ENCODE peak calls at places on chromosomes 1 and 21, in five cellular contexts. C, U, Q, P and M are unnamed samples.

GRCh38 chr1:115116511-115116910 is 27.2 kb upstream of the TSPAN2 start:
- DNase-seq in C (no peak), U (no peak), Q (no peak), P (no peak), M (no peak)

GRCh38 chr1:236345728-236346127 is 48.4 kb upstream of the EDARADD start:
- DNase-seq in C (no peak), U (no peak), Q (no peak), P (no peak), M (no peak)

GRCh38 chr21:35329940-35330670 is 281.0 kb upstream of the RUNX1 start:
- DNase-seq in C (no peak), U (no peak), Q (no peak), P (no peak), M (no peak)

GRCh38 chr1:39189592-39190041 is 14.9 kb upstream of the MACF1 start:
- DNase-seq in C (no peak), U (peak), Q (no peak), P (no peak), M (no peak)

GRCh38 chr1:61570191-61570590 is 154.8 kb downstream of the TM2D1 start:
- DNase-seq in C (no peak), U (no peak), Q (no peak), P (no peak), M (no peak)

GRCh38 chr1:230114245-230114651 is 47.2 kb downstream of the GALNT2 start:
- DNase-seq in C (no peak), U (no peak), Q (no peak), P (no peak), M (no peak)

GRCh38 chr21:36385909-36386642 is 884 bp downstream of the CHAF1B start:
- DNase-seq in C (no peak), U (no peak), Q (no peak), P (no peak), M (no peak)

GRCh38 chr1:145885738-145886287 is at the start of gene ANKRD35:
- DNase-seq in C (peak), U (peak), Q (peak), P (peak), M (peak)

GRCh38 chr1:88175631-88176226 is 508.3 kb upstream of the PKN2 start:
- DNase-seq in C (no peak), U (no peak), Q (no peak), P (no peak), M (no peak)

GRCh38 chr1:60035925-60036324 is 37.6 kb downstream of the C1orf87 start:
- DNase-seq in C (no peak), U (no peak), Q (no peak), P (no peak), M (no peak)

GRCh38 chr1:3312310-3312734 is 142.1 kb upstream of the ARHGEF16 start:
- DNase-seq in C (no peak), U (no peak), Q (peak), P (no peak), M (no peak)

GRCh38 chr21:40841524-40842196 is 5.3 kb downstream of the DSCAM start:
- DNase-seq in C (no peak), U (peak), Q (peak), P (peak), M (peak)

GRCh38 chr1:230691615-230692014 is 22.3 kb downstream of the AGT start:
- DNase-seq in C (no peak), U (no peak), Q (no peak), P (no peak), M (no peak)

GRCh38 chr1:6392081-6392879 is 1.3 kb downstream of the ACOT7 start:
- DNase-seq in C (no peak), U (no peak), Q (no peak), P (no peak), M (peak)

GRCh38 chr1:198497326-198498220 is 42.9 kb downstream of the ATP6V1G3 start:
- DNase-seq in C (no peak), U (peak), Q (no peak), P (no peak), M (no peak)

GRCh38 chr1:9218917-9219316 is 15.7 kb upstream of the H6PD start:
- DNase-seq in C (no peak), U (no peak), Q (no peak), P (no peak), M (no peak)

GRCh38 chr1:240350910-240351331 is 259.2 kb downstream of the FMN2 start:
- DNase-seq in C (no peak), U (peak), Q (no peak), P (no peak), M (no peak)

GRCh38 chr1:145706282-145706681 is 886 bp downstream of the PDZK1 start:
- DNase-seq in C (no peak), U (peak), Q (no peak), P (no peak), M (no peak)

GRCh38 chr1:90122679-90123340 is 127.9 kb downstream of the ZNF326 start:
- DNase-seq in C (no peak), U (no peak), Q (no peak), P (no peak), M (no peak)

GRCh38 chr21:46253610-46254124 is 25.1 kb upstream of the LSS start:
- DNase-seq in C (peak), U (no peak), Q (no peak), P (no peak), M (no peak)

GRCh38 chr1:11383553-11384169 is 95.3 kb upstream of the DISP3 start:
- DNase-seq in C (no peak), U (no peak), Q (no peak), P (no peak), M (no peak)

GRCh38 chr1:211601982-211602644 is 23.2 kb upstream of the SLC30A1 start:
- DNase-seq in C (no peak), U (no peak), Q (no peak), P (no peak), M (no peak)

GRCh38 chr1:43147625-43148319 is 24.3 kb downstream of the EBNA1BP2 start:
- DNase-seq in C (peak), U (peak), Q (peak), P (peak), M (peak)

GRCh38 chr21:44892536-44893277 is 19.2 kb upstream of the PTTG1IP start:
- DNase-seq in C (peak), U (no peak), Q (no peak), P (peak), M (no peak)

GRCh38 chr1:111747282-111747734 is 8.1 kb upstream of the INKA2 start:
- DNase-seq in C (no peak), U (peak), Q (no peak), P (peak), M (peak)

GRCh38 chr1:241799414-241799813 is 48.6 kb upstream of the EXO1 start:
- DNase-seq in C (no peak), U (peak), Q (no peak), P (no peak), M (no peak)

GRCh38 chr1:193558491-193559028 is 372.1 kb upstream of the B3GALT2 start:
- DNase-seq in C (no peak), U (peak), Q (no peak), P (no peak), M (no peak)

GRCh38 chr1:109619655-109620395 is at the start of gene AMPD2:
- DNase-seq in C (peak), U (peak), Q (peak), P (peak), M (no peak)

GRCh38 chr21:42305707-42306147 is 9.5 kb downstream of the TFF3 start:
- DNase-seq in C (no peak), U (no peak), Q (no peak), P (no peak), M (no peak)

GRCh38 chr21:36913247-36914169 is 53.0 kb downstream of the HLCS start:
- DNase-seq in C (no peak), U (no peak), Q (no peak), P (no peak), M (no peak)

GRCh38 chr1:206557636-206558473 is 50.5 kb downstream of the RASSF5 start:
- DNase-seq in C (no peak), U (no peak), Q (no peak), P (no peak), M (peak)

GRCh38 chr21:41045534-41046268 is 122.3 kb upstream of the BACE2 start:
- DNase-seq in C (no peak), U (no peak), Q (peak), P (peak), M (peak)

GRCh38 chr1:205963352-205963751 is 20.1 kb upstream of the SLC26A9 start:
- DNase-seq in C (no peak), U (no peak), Q (no peak), P (no peak), M (no peak)

GRCh38 chr1:52677407-52677806 is 20.7 kb downstream of the COA7 start:
- DNase-seq in C (no peak), U (no peak), Q (no peak), P (no peak), M (no peak)

GRCh38 chr1:222643603-222643936 is 25.7 kb downstream of the MIA3 start:
- DNase-seq in C (no peak), U (no peak), Q (no peak), P (no peak), M (no peak)

GRCh38 chr1:198472123-198472522 is 68.4 kb downstream of the ATP6V1G3 start:
- DNase-seq in C (no peak), U (no peak), Q (no peak), P (no peak), M (no peak)

GRCh38 chr21:41366522-41367151 is 4.8 kb downstream of the MX2 start:
- DNase-seq in C (no peak), U (no peak), Q (no peak), P (no peak), M (no peak)